ENCODE peak calls at places on chromosomes 16 and 17, in five cellular contexts. N, H, W, C and F are unnamed samples.

GRCh38 chr16:15477802-15478201 is 43.4 kb downstream of the BMERB1 start:
- ATAC-seq in N (no peak), H (no peak), W (no peak), C (peak), F (no peak)

GRCh38 chr16:17555176-17555575 is 84.4 kb upstream of the XYLT1 start:
- ATAC-seq in N (peak), H (no peak), W (no peak), C (peak), F (no peak)

GRCh38 chr17:32928527-32929287 is 754 bp downstream of the TMEM98 start:
- ATAC-seq in N (peak), H (peak), W (no peak), C (no peak), F (peak)

GRCh38 chr17:28875856-28876564 is 21.2 kb downstream of the ERAL1 start:
- ATAC-seq in N (no peak), H (no peak), W (no peak), C (peak), F (no peak)

GRCh38 chr16:30185141-30185682 is 1.8 kb downstream of the CORO1A start:
- ATAC-seq in N (no peak), H (no peak), W (peak), C (peak), F (no peak)

GRCh38 chr17:49783051-49783715 is 5.3 kb upstream of the KAT7 start:
- ATAC-seq in N (no peak), H (no peak), W (no peak), C (no peak), F (peak)

GRCh38 chr17:6145946-6146345 is 75.8 kb downstream of the WSCD1 start:
- ATAC-seq in N (no peak), H (no peak), W (no peak), C (no peak), F (no peak)

GRCh38 chr17:3754458-3755334 is 31.0 kb downstream of the HASPIN start:
- ATAC-seq in N (peak), H (peak), W (peak), C (peak), F (no peak)

GRCh38 chr17:65455154-65455971 is 106.1 kb downstream of the AXIN2 start:
- ATAC-seq in N (no peak), H (no peak), W (no peak), C (no peak), F (no peak)

GRCh38 chr16:11679250-11679649 is 11.0 kb downstream of the SNN start:
- ATAC-seq in N (no peak), H (no peak), W (no peak), C (no peak), F (peak)

GRCh38 chr16:23164736-23165135 is 15.5 kb upstream of the USP31 start:
- ATAC-seq in N (no peak), H (no peak), W (no peak), C (no peak), F (no peak)

GRCh38 chr17:31224366-31224765 is 72.7 kb downstream of the OMG start:
- ATAC-seq in N (no peak), H (no peak), W (no peak), C (no peak), F (no peak)

GRCh38 chr17:58996968-58997367 is 109.7 kb downstream of the TRIM37 start:
- ATAC-seq in N (no peak), H (peak), W (no peak), C (no peak), F (no peak)

GRCh38 chr17:2899911-2900310 is 103.7 kb downstream of the RAP1GAP2 start:
- ATAC-seq in N (no peak), H (peak), W (no peak), C (no peak), F (no peak)

GRCh38 chr16:56635441-56635967 is 3.0 kb upstream of the MT1A start:
- ATAC-seq in N (no peak), H (no peak), W (no peak), C (no peak), F (no peak)

GRCh38 chr17:29107933-29108805 is 65.2 kb downstream of the PIPOX start:
- ATAC-seq in N (peak), H (peak), W (no peak), C (no peak), F (no peak)

GRCh38 chr16:84086357-84086756 is 30.4 kb downstream of the MBTPS1 start:
- ATAC-seq in N (no peak), H (no peak), W (no peak), C (no peak), F (no peak)

GRCh38 chr16:53041196-53041977 is 11.3 kb downstream of the CHD9NB start:
- ATAC-seq in N (peak), H (peak), W (no peak), C (no peak), F (peak)

GRCh38 chr16:12228607-12229499 is 252.3 kb downstream of the SNX29 start:
- ATAC-seq in N (peak), H (peak), W (no peak), C (no peak), F (peak)

GRCh38 chr17:67290994-67291362 is 46.0 kb upstream of the HELZ start:
- ATAC-seq in N (no peak), H (no peak), W (no peak), C (no peak), F (no peak)

GRCh38 chr16:67190448-67191399 is 788 bp upstream of the EXOC3L1 start:
- ATAC-seq in N (no peak), H (no peak), W (no peak), C (no peak), F (no peak)

GRCh38 chr17:4836221-4836620 is 3.1 kb downstream of the MINK1 start:
- ATAC-seq in N (no peak), H (no peak), W (no peak), C (no peak), F (no peak)

GRCh38 chr16:3467920-3468319 is 24.4 kb downstream of the NAA60 start:
- ATAC-seq in N (peak), H (no peak), W (peak), C (peak), F (no peak)

GRCh38 chr16:86931410-86931941 is 353.1 kb downstream of the FOXL1 start:
- ATAC-seq in N (no peak), H (no peak), W (no peak), C (no peak), F (peak)

GRCh38 chr17:65220732-65221131 is 83.6 kb downstream of the RGS9 start:
- ATAC-seq in N (peak), H (no peak), W (no peak), C (no peak), F (no peak)

GRCh38 chr17:34443832-34444469 is 80.9 kb upstream of the CCL1 start:
- ATAC-seq in N (no peak), H (no peak), W (no peak), C (no peak), F (no peak)

GRCh38 chr17:81206166-81206565 is 16.6 kb downstream of the CEP131 start:
- ATAC-seq in N (no peak), H (no peak), W (no peak), C (no peak), F (no peak)

GRCh38 chr17:37698856-37699255 is 46.0 kb downstream of the HNF1B start:
- ATAC-seq in N (no peak), H (no peak), W (no peak), C (peak), F (no peak)

GRCh38 chr17:19644493-19645210 is 3.9 kb upstream of the ALDH3A2 start:
- ATAC-seq in N (no peak), H (no peak), W (no peak), C (no peak), F (no peak)

GRCh38 chr17:76063880-76064546 is 8.3 kb downstream of the SRP68 start:
- ATAC-seq in N (no peak), H (no peak), W (peak), C (peak), F (no peak)

GRCh38 chr16:72836181-72836580 is 211.7 kb downstream of the ZFHX3 start:
- ATAC-seq in N (no peak), H (no peak), W (no peak), C (no peak), F (no peak)